ENCODE peak calls at places on chromosomes 4 and X, in eight cellular contexts. Q is neural progenitor cell; W is NCI-H146; R is upper lobe of right lung; D is effector memory CD8-positive, alpha-beta T cell; M is ureter; J is RWPE1; A is ELF-1. F is an unnamed sample.

GRCh38 chr4:150308824-150309472 is 230.7 kb downstream of the DCLK2 start:
- DNase-seq in M (no peak), A (no peak), W (no peak), R (no peak), Q (no peak), J (no peak), D (no peak), F (no peak)

GRCh38 chr4:161522031-161522430 is 641.8 kb downstream of the FSTL5 start:
- DNase-seq in Q (no peak), D (no peak), M (no peak), A (no peak), W (peak; percentile 36), R (no peak), J (no peak), F (peak; percentile 25)

GRCh38 chrX:23373129-23373804 is 38.6 kb downstream of the PTCHD1 start:
- DNase-seq in R (no peak), M (no peak), J (peak; percentile 38), D (no peak), A (no peak), W (no peak), Q (no peak), F (peak; percentile 12)

GRCh38 chr4:15938182-15938581 is 358 bp downstream of the FGFBP1 start:
- DNase-seq in A (peak; percentile 76), J (peak; percentile 89), M (no peak), D (no peak), W (no peak), Q (peak; percentile 21), R (peak; percentile 82), F (peak; percentile 55)

GRCh38 chr4:118881512-118882146 is 7.0 kb upstream of the SYNPO2 start:
- DNase-seq in J (no peak), Q (no peak), D (no peak), W (no peak), M (no peak), A (peak; percentile 81), R (no peak), F (no peak)

GRCh38 chrX:20515841-20516461 is 249.2 kb upstream of the RPS6KA3 start:
- DNase-seq in A (no peak), W (no peak), M (no peak), R (no peak), D (no peak), Q (no peak), J (peak; percentile 64), F (no peak)

GRCh38 chrX:108250654-108251579 is 159.3 kb downstream of the ATG4A start:
- DNase-seq in A (peak; percentile 69), W (no peak), R (no peak), Q (peak; percentile 76), J (no peak), D (no peak), M (no peak), F (no peak)

GRCh38 chr4:25235401-25235800 is 1.6 kb downstream of the PI4K2B start:
- DNase-seq in W (peak; percentile 4), Q (no peak), D (no peak), R (no peak), M (no peak), J (no peak), A (no peak), F (no peak)

GRCh38 chrX:20527458-20528099 is 260.9 kb upstream of the RPS6KA3 start:
- DNase-seq in W (peak; percentile 40), M (no peak), Q (peak; percentile 36), A (no peak), D (no peak), R (no peak), J (peak; percentile 31), F (peak; percentile 30)

GRCh38 chr4:103372002-103372558 is 173.9 kb upstream of the CENPE start:
- DNase-seq in R (no peak), W (no peak), J (no peak), A (no peak), D (no peak), M (no peak), Q (no peak), F (no peak)

GRCh38 chr4:145538636-145539035 is 57.0 kb downstream of the SMAD1 start:
- DNase-seq in R (no peak), W (no peak), D (no peak), Q (no peak), A (no peak), J (no peak), M (no peak), F (peak; percentile 46)

GRCh38 chrX:71366674-71367256 is 608 bp downstream of the TAF1 start:
- DNase-seq in M (peak; percentile 44), A (peak; percentile 51), D (peak; percentile 12), R (peak; percentile 65), Q (peak; percentile 28), J (no peak), W (peak; percentile 43), F (peak; percentile 39)

GRCh38 chrX:130013661-130014060 is 31.2 kb downstream of the BCORL1 start:
- DNase-seq in A (no peak), D (no peak), R (no peak), Q (no peak), J (no peak), W (no peak), M (no peak), F (no peak)

GRCh38 chrX:134469481-134469880 is 9.5 kb downstream of the HPRT1 start:
- DNase-seq in M (no peak), A (no peak), Q (no peak), J (no peak), W (no peak), R (no peak), D (no peak), F (no peak)

GRCh38 chr4:147103403-147103946 is 157.8 kb upstream of the TTC29 start:
- DNase-seq in R (no peak), M (peak; percentile 69), Q (no peak), J (peak; percentile 60), A (peak; percentile 18), D (no peak), W (no peak), F (peak; percentile 28)

GRCh38 chrX:68808686-68809357 is 20.0 kb upstream of the EFNB1 start:
- DNase-seq in A (peak; percentile 74), D (no peak), Q (peak; percentile 21), W (no peak), J (no peak), R (no peak), M (no peak), F (peak; percentile 48)

GRCh38 chr4:138275946-138276621 is 33.9 kb upstream of the SLC7A11 start:
- DNase-seq in Q (no peak), D (no peak), R (no peak), A (no peak), W (no peak), J (peak; percentile 62), M (no peak), F (no peak)

GRCh38 chrX:76454456-76454927 is 27.0 kb downstream of the MAGEE1 start:
- DNase-seq in M (no peak), Q (peak; percentile 39), J (no peak), D (peak; percentile 7), R (no peak), A (peak; percentile 72), W (no peak), F (peak; percentile 35)

GRCh38 chr4:139528377-139529005 is 27.5 kb downstream of the SETD7 start:
- DNase-seq in M (no peak), D (peak; percentile 11), A (no peak), Q (no peak), W (no peak), J (no peak), R (no peak), F (peak; percentile 45)

GRCh38 chr4:88062843-88063242 is 55.4 kb downstream of the PKD2 start:
- DNase-seq in J (no peak), A (no peak), Q (no peak), M (no peak), R (no peak), D (no peak), W (no peak), F (no peak)

GRCh38 chr4:86895692-86896488 is 3.7 kb upstream of the C4orf36 start:
- DNase-seq in A (no peak), D (peak; percentile 18), Q (peak; percentile 84), R (no peak), J (peak; percentile 50), M (no peak), W (peak; percentile 27), F (peak; percentile 87)

GRCh38 chr4:85500110-85500867 is 25.3 kb downstream of the ARHGAP24 start:
- DNase-seq in Q (no peak), M (no peak), J (peak; percentile 21), A (no peak), W (no peak), D (no peak), R (no peak), F (no peak)

GRCh38 chrX:121160987-121161386 is 113.6 kb downstream of the GLUD2 start:
- DNase-seq in D (no peak), Q (no peak), A (no peak), W (no peak), M (no peak), J (no peak), R (no peak), F (no peak)

GRCh38 chrX:151871244-151871643 is 41.4 kb upstream of the MAGEA4 start:
- DNase-seq in R (no peak), W (no peak), A (no peak), M (no peak), D (no peak), J (peak; percentile 70), Q (no peak), F (no peak)

GRCh38 chrX:71606536-71607216 is 11.6 kb downstream of the CXCR3 start:
- DNase-seq in J (no peak), Q (no peak), W (no peak), D (peak; percentile 52), R (no peak), A (no peak), M (no peak), F (no peak)

GRCh38 chrX:151801980-151802379 is 67.4 kb downstream of the CNGA2 start:
- DNase-seq in J (no peak), W (no peak), R (no peak), A (peak; percentile 23), Q (no peak), M (no peak), D (no peak), F (no peak)

GRCh38 chr4:185534850-185535761 is at the start of gene PDLIM3:
- DNase-seq in W (peak; percentile 47), M (peak; percentile 70), J (peak; percentile 29), R (peak; percentile 79), D (no peak), A (peak; percentile 74), Q (peak; percentile 84), F (peak; percentile 90)

GRCh38 chr4:91325495-91325894 is 978.3 kb upstream of the GRID2 start:
- DNase-seq in W (no peak), M (peak; percentile 44), A (no peak), R (no peak), D (no peak), J (peak; percentile 3), Q (no peak), F (no peak)

GRCh38 chr4:1053080-1053661 is 41.7 kb downstream of the FGFRL1 start:
- DNase-seq in A (no peak), W (no peak), R (peak; percentile 55), J (no peak), Q (peak; percentile 3), D (no peak), M (peak; percentile 51), F (no peak)

GRCh38 chr4:186472948-186473347 is 82.4 kb downstream of the MTNR1A start:
- DNase-seq in J (peak; percentile 39), M (no peak), D (no peak), W (no peak), Q (peak; percentile 39), R (no peak), A (peak; percentile 68), F (peak; percentile 59)

GRCh38 chr4:4333265-4333706 is 43.2 kb downstream of the ZBTB49 start:
- DNase-seq in W (no peak), R (peak; percentile 57), M (peak; percentile 61), A (no peak), Q (no peak), J (no peak), D (no peak), F (no peak)

GRCh38 chrX:65690057-65690855 is 22.8 kb downstream of the MSN start:
- DNase-seq in J (no peak), W (no peak), M (no peak), Q (no peak), R (no peak), D (no peak), A (no peak), F (no peak)

GRCh38 chr4:184170996-184171395 is 46.7 kb downstream of the ENPP6 start:
- DNase-seq in D (no peak), A (peak; percentile 56), J (no peak), M (no peak), R (no peak), Q (peak; percentile 56), W (peak; percentile 1), F (peak; percentile 74)

GRCh38 chr4:53476232-53477037 is 99.0 kb downstream of the FIP1L1 start:
- DNase-seq in R (no peak), M (no peak), A (peak; percentile 16), D (no peak), Q (no peak), W (no peak), J (peak; percentile 69), F (no peak)